ENCODE peak calls at places on chromosomes 13 and 19, in six cellular contexts. W is SK-N-SH, I is GM23338, R is PC-3, O is Karpas-422, Z is hepatocyte. Y is an unnamed sample. For H3K9me2 and H3K36me3, the result is how much of the 10 kb centered on the place peaks cover.

GRCh38 chr13:72463561-72463960 is 263.9 kb downstream of the MZT1 start:
- DNase-seq in W (no peak), I (no peak), R (no peak), O (no peak), Z (peak), Y (no peak)

GRCh38 chr13:98853791-98854191 is 101.3 kb upstream of the SLC15A1 start:
- DNase-seq in W (no peak), I (no peak), R (no peak), O (no peak), Z (no peak), Y (peak)

GRCh38 chr13:98741741-98742435 is 10.6 kb downstream of the SLC15A1 start:
- DNase-seq in W (no peak), I (no peak), R (no peak), O (no peak), Z (peak), Y (peak)

GRCh38 chr13:74870865-74871264 is 611.1 kb downstream of the TBC1D4 start:
- DNase-seq in W (no peak), I (no peak), R (peak), O (no peak), Z (no peak), Y (peak)

GRCh38 chr13:110617326-110618072 is 2.2 kb downstream of the NAXD start:
- DNase-seq in W (no peak), I (peak), R (no peak), O (no peak), Z (peak), Y (peak)

GRCh38 chr19:2266183-2266993 is 10.2 kb upstream of the JSRP1 start:
- DNase-seq in W (peak), I (no peak), R (peak), O (peak), Z (no peak), Y (peak)

GRCh38 chr19:54684537-54684936 is 21.8 kb downstream of the LILRB4 start:
- DNase-seq in W (no peak), I (peak), R (peak), O (peak), Z (no peak), Y (peak)

GRCh38 chr13:41680900-41681299 is 223.6 kb downstream of the RGCC start:
- DNase-seq in W (no peak), I (peak), R (no peak), O (no peak), Z (no peak), Y (no peak)

GRCh38 chr13:41942462-41943094 is 18.3 kb downstream of the VWA8 start:
- DNase-seq in W (no peak), I (peak), R (peak), O (peak), Z (peak), Y (peak)

GRCh38 chr13:72437458-72437857 is 290.0 kb downstream of the MZT1 start:
- DNase-seq in W (no peak), I (no peak), R (peak), O (no peak), Z (no peak), Y (no peak)

GRCh38 chr13:41905600-41906254 is 55.2 kb downstream of the VWA8 start:
- DNase-seq in W (peak), I (peak), R (peak), O (peak), Z (peak), Y (peak)

GRCh38 chr19:1167687-1168561 is 6.1 kb downstream of the SBNO2 start:
- DNase-seq in W (no peak), I (no peak), R (peak), O (no peak), Z (no peak), Y (no peak)

GRCh38 chr13:31882794-31883193 is 143.5 kb downstream of the RXFP2 start:
- DNase-seq in W (no peak), I (no peak), R (no peak), O (no peak), Z (no peak), Y (no peak)

GRCh38 chr13:23743717-23744116 is 145.5 kb downstream of the MIPEP start:
- DNase-seq in W (no peak), I (no peak), R (peak), O (no peak), Z (no peak), Y (no peak)

GRCh38 chr13:99681695-99682094 is 180.4 kb downstream of the TM9SF2 start:
- DNase-seq in W (no peak), I (peak), R (no peak), O (no peak), Z (no peak), Y (no peak)

GRCh38 chr13:24299488-24300114 is 9.8 kb upstream of the C1QTNF9 start:
- DNase-seq in W (no peak), I (no peak), R (no peak), O (no peak), Z (no peak), Y (no peak)

GRCh38 chr19:4606921-4607678 is 32.2 kb upstream of the TNFAIP8L1 start:
- DNase-seq in W (peak), I (peak), R (no peak), O (no peak), Z (peak), Y (peak)

GRCh38 chr19:15129856-15130580 is 22.8 kb downstream of the SYDE1 start:
- DNase-seq in W (no peak), I (no peak), R (peak), O (peak), Z (peak), Y (no peak)

GRCh38 chr13:61891420-61891819 is 475.8 kb upstream of the PCDH20 start:
- DNase-seq in W (no peak), I (no peak), R (no peak), O (no peak), Z (no peak), Y (no peak)

GRCh38 chr19:40549007-40549708 is 27.5 kb upstream of the SHKBP1 start:
- DNase-seq in W (peak), I (peak), R (peak), O (peak), Z (peak), Y (peak)

GRCh38 chr13:71873418-71874276 is 6.6 kb upstream of the DACH1 start:
- DNase-seq in W (no peak), I (no peak), R (no peak), O (no peak), Z (no peak), Y (no peak)

GRCh38 chr13:112634102-112634501 is 46.1 kb upstream of the TUBGCP3 start:
- DNase-seq in W (no peak), I (no peak), R (no peak), O (no peak), Z (no peak), Y (no peak)

GRCh38 chr13:76148926-76149325 is 512.8 kb downstream of the LMO7 start:
- DNase-seq in W (no peak), I (no peak), R (peak), O (no peak), Z (peak), Y (peak)

GRCh38 chr19:35090795-35091214 is 24.8 kb upstream of the FXYD3 start:
- DNase-seq in W (no peak), I (peak), R (no peak), O (no peak), Z (no peak), Y (peak)

GRCh38 chr13:37029617-37030016 is 29.0 kb downstream of the EXOSC8 start:
- DNase-seq in W (peak), I (no peak), R (no peak), O (no peak), Z (no peak), Y (peak)

GRCh38 chr19:53961523-53962345 is 1.0 kb upstream of the CACNG8 start:
- DNase-seq in W (peak), I (peak), R (no peak), O (no peak), Z (no peak), Y (no peak)

GRCh38 chr13:30803791-30804190 is 68.4 kb downstream of the ALOX5AP start:
- DNase-seq in W (no peak), I (no peak), R (no peak), O (peak), Z (no peak), Y (no peak)
- H3K9me2 ChIP-seq in W (under half), I (under half), R (under half), O (under half), Z (under half), Y (under half)

DNA sequence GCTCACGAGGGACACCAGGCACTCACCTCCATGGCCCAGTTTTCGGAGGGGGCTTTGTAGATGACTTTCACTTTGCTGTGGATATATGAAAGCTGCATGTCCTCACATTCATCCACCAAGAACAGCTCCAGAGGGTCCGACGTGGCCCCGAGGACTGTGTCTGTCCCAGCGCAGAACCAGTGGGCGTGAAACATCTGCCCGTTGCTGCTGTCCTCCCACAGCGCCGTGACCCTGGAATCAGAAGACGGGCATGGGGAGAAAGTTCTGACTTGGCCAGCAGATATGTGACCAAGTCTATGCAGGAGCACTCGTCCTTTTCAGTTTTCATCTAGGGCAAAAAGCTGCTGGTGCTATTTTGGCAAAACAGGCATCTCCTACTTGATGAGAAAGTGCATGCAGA is 29.7 kb upstream of the EIF3G start:
- DNase-seq in W (no peak), I (no peak), R (no peak), O (no peak), Z (no peak), Y (no peak)
- H3K36me3 ChIP-seq in W (half or more), I (half or more), R (half or more), O (half or more), Z (under half), Y (under half)

GRCh38 chr13:105219636-105220035 is 1315.8 kb downstream of the EFNB2 start:
- DNase-seq in W (no peak), I (no peak), R (no peak), O (no peak), Z (no peak), Y (no peak)
- H3K9me2 ChIP-seq in W (under half), I (under half), R (under half), O (under half), Z (under half), Y (under half)

GRCh38 chr19:18310118-18310909 is 12.6 kb downstream of the LSM4 start:
- DNase-seq in W (no peak), I (no peak), R (no peak), O (no peak), Z (peak), Y (no peak)
- H3K36me3 ChIP-seq in W (under half), I (under half), R (under half), O (under half), Z (under half), Y (under half)

DNA sequence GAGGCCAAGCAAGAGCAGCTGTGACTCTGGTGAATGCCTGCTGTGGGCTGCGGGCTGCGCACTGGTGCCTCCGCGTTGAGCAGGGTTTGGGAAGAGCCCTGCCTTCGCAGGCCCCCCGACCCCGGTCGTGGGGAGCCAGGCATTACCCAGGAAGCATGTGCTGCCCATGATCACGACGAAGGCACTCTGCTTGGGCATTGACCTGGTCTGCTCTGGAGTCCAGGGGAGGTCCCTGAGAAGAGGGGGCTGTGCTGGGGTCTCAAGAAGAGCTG is 19.2 kb downstream of the RANBP3 start:
- DNase-seq in W (no peak), I (no peak), R (no peak), O (no peak), Z (no peak), Y (no peak)
- H3K9me2 ChIP-seq in W (under half), I (under half), R (under half), O (under half), Z (under half), Y (under half)

GRCh38 chr13:95204231-95204765 is 97.0 kb downstream of the ABCC4 start:
- DNase-seq in W (no peak), I (no peak), R (no peak), O (no peak), Z (no peak), Y (no peak)

GRCh38 chr13:95206116-95206515 is 95.1 kb downstream of the ABCC4 start:
- DNase-seq in W (no peak), I (no peak), R (no peak), O (no peak), Z (no peak), Y (no peak)

GRCh38 chr13:95199896-95200295 is 101.4 kb downstream of the ABCC4 start:
- DNase-seq in W (no peak), I (no peak), R (no peak), O (no peak), Z (no peak), Y (no peak)

GRCh38 chr13:95197548-95197947 is 103.7 kb downstream of the ABCC4 start:
- DNase-seq in W (no peak), I (no peak), R (no peak), O (no peak), Z (no peak), Y (no peak)

DNA sequence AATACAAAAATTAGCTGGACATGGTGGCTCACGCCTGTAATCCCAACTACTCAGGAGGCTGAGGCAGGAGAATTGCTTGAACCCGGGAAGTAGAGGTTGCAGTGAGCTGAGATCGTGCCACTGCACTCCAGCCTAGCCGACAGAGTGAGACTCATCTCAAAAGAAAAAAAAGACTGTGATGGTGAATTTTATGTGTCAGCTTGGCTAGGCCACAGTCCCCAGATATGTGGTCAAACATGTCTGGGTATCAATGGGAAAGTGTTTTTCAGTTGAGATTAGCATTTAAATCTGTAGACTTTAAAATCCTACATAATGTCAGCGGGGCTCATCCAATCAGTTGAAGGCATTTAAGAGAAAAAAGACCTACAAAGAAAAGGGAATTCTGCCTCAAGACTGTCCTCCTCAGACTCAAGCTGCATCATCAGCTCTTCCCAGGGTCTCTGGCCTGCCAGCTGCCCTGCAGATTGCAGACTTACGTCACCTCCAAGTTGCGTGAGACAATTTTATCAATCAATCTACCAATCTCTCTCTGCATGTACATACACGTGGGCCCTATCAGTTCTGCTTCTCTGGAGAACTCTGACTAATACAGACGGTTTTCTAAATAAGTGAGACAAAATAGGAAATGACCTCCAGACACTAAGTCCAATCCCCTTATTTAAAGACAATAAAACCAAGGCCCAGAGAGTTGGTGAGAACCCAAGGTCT is 99.3 kb downstream of the ABCC4 start:
- DNase-seq in W (peak), I (no peak), R (no peak), O (no peak), Z (no peak), Y (no peak)
- H3K36me3 ChIP-seq in W (under half), I (under half), R (under half), O (under half), Z (under half), Y (under half)

GRCh38 chr19:43329989-43330388 is 23.5 kb upstream of the CD177 start:
- DNase-seq in W (no peak), I (no peak), R (no peak), O (no peak), Z (no peak), Y (no peak)

GRCh38 chr19:43332058-43332922 is 21.2 kb upstream of the CD177 start:
- DNase-seq in W (no peak), I (peak), R (no peak), O (no peak), Z (no peak), Y (no peak)

GRCh38 chr19:43330726-43331434 is 22.6 kb upstream of the CD177 start:
- DNase-seq in W (no peak), I (no peak), R (no peak), O (no peak), Z (no peak), Y (no peak)

DNA sequence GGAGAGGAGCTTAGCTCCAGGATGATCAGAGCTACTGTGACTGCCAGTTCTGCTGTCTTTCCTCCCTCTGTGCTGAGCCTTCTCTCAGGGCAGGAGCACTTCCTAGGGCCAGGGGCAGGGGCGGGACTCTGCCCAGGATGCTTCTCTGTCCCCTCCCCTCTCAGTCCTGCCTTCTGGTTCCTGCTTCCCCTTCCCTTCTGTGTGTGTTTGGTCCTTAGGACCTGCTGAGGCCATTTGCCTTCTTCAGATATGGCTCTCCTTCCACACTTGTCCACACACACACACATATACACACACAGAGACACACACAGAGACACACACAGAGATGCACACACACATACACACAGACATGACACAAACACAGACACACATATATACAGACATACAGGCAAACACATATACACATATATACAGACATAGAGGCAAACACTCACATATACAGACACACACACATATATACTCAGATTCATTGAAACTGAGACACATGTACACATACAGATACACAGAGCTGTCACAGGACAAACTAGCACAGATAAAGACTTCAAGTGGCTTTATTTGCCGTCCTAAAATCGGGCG is 22.0 kb upstream of the CD177 start:
- DNase-seq in W (no peak), I (no peak), R (no peak), O (no peak), Z (no peak), Y (no peak)
- H3K9me2 ChIP-seq in W (under half), I (under half), R (under half), O (under half), Z (under half), Y (under half)

DNA sequence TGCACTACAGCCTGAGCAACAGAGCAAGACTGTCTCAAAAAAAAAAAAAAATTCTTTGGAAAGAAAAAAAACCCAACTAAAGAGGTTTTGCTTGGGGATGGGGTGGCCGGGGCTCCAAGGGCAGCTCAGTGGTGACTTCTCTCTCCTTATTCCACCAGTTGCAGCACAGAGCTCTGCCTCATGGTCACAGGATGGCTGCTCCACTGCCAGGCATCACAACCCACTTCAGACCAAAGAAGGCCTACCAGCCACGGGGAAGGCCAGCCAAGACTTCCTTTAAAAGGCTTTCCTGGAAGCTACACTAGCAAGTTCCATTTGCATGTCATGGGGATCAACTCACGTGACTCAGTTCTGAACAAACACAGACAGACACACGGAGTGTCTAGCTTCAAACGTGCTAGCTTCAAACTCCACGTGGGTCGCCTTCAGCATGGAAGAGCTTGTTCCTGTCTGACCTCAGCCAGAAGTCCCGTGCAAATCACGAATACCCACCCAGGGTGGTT is 13.2 kb upstream of the EIF3G start:
- DNase-seq in W (no peak), I (no peak), R (no peak), O (no peak), Z (no peak), Y (no peak)
- H3K36me3 ChIP-seq in W (under half), I (under half), R (under half), O (under half), Z (under half), Y (under half)